ENCODE peak calls at places on chromosomes 4 and X, in four cellular contexts. Z is IMR-90, F is thyroid gland, Y is body of pancreas. S is an unnamed sample.
A peak's percentile ranks its signal among the peaks of the same experiment; 100 is the strongest.

GRCh38 chr4:158873795-158874359 is 105.1 kb downstream of the FNIP2 start:
- DNase-seq in Z (peak; percentile 96), F (no peak), Y (no peak), S (no peak)

GRCh38 chr4:121307441-121308327 is 73.1 kb downstream of the QRFPR start:
- DNase-seq in Y (no peak), F (no peak), Z (peak; percentile 34), S (no peak)

GRCh38 chr4:27397886-27398285 is 537.2 kb downstream of the STIM2 start:
- DNase-seq in Y (no peak), F (no peak), Z (peak; percentile 12), S (no peak)

GRCh38 chr4:17063870-17064269 is 165.4 kb upstream of the LDB2 start:
- DNase-seq in Z (peak; percentile 84), F (no peak), Y (no peak), S (no peak)

GRCh38 chr4:1573830-1574459 is 110.2 kb downstream of the FAM53A start:
- DNase-seq in Z (no peak), F (no peak), Y (no peak), S (no peak)

GRCh38 chrX:47662144-47662657 is 3.2 kb upstream of the UXT start:
- DNase-seq in Y (no peak), Z (peak; percentile 93), F (no peak), S (no peak)

GRCh38 chr4:85166318-85166717 is 199.8 kb upstream of the WDFY3 start:
- DNase-seq in Y (no peak), Z (no peak), F (no peak), S (no peak)

GRCh38 chr4:15521442-15522039 is 51.9 kb downstream of the CC2D2A start:
- DNase-seq in F (no peak), Y (no peak), Z (peak; percentile 41), S (no peak)

GRCh38 chrX:130055103-130055502 is 55.2 kb downstream of the ELF4 start:
- DNase-seq in Y (no peak), F (no peak), Z (peak; percentile 69), S (no peak)

GRCh38 chrX:65241059-65241721 is 264.9 kb upstream of the ZC4H2 start:
- DNase-seq in F (no peak), Z (no peak), Y (no peak), S (no peak)

GRCh38 chr4:101156619-101157310 is 190.6 kb downstream of the PPP3CA start:
- DNase-seq in F (no peak), Z (peak; percentile 28), Y (no peak), S (no peak)

GRCh38 chr4:109560687-109561452 is 824 bp downstream of the MCUB start:
- DNase-seq in Z (peak; percentile 81), F (peak; percentile 26), Y (peak; percentile 16), S (no peak)

GRCh38 chr4:174198396-174199179 is 84.9 kb downstream of the FBXO8 start:
- DNase-seq in Z (peak; percentile 90), Y (peak; percentile 36), F (no peak), S (no peak)

GRCh38 chr4:41369680-41370079 is 113.0 kb downstream of the UCHL1 start:
- DNase-seq in Y (peak; percentile 63), Z (no peak), F (peak; percentile 92), S (peak; percentile 44)

GRCh38 chr4:41213563-41214157 is 682 bp downstream of the APBB2 start:
- DNase-seq in Z (no peak), F (peak; percentile 42), Y (no peak), S (no peak)

GRCh38 chr4:177185579-177185978 is 124.1 kb upstream of the NEIL3 start:
- DNase-seq in F (no peak), Z (no peak), Y (no peak), S (no peak)

GRCh38 chrX:153735274-153735673 is 10.6 kb downstream of the ABCD1 start:
- DNase-seq in Z (no peak), Y (no peak), F (no peak), S (no peak)

GRCh38 chr4:103493450-103494159 is 226.2 kb downstream of the TACR3 start:
- DNase-seq in Z (no peak), F (no peak), Y (no peak), S (no peak)

GRCh38 chrX:11462648-11463047 is 169.4 kb downstream of the AMELX start:
- DNase-seq in Y (no peak), F (peak; percentile 21), Z (no peak), S (no peak)

GRCh38 chrX:34379891-34380290 is 247.8 kb upstream of the FAM47A start:
- DNase-seq in Z (no peak), F (no peak), Y (no peak), S (no peak)

GRCh38 chrX:34382416-34382815 is 250.3 kb upstream of the FAM47A start:
- DNase-seq in F (no peak), Y (no peak), Z (no peak), S (no peak)

GRCh38 chrX:34377645-34378044 is 245.5 kb upstream of the FAM47A start:
- DNase-seq in F (no peak), Y (no peak), Z (no peak), S (no peak)

GRCh38 chrX:34381241-34381640 is 249.1 kb upstream of the FAM47A start:
- DNase-seq in F (no peak), Z (no peak), Y (no peak), S (no peak)
- TF ChIP-seq POLR2A in F (no peak), Z (no peak), Y (no peak), S (no peak)

GRCh38 chr4:10673817-10674369 is 10.7 kb downstream of the CLNK start:
- DNase-seq in F (no peak), Z (no peak), Y (no peak), S (no peak)
- TF ChIP-seq POLR2A in F (no peak), Z (no peak), Y (no peak), S (no peak)

DNA sequence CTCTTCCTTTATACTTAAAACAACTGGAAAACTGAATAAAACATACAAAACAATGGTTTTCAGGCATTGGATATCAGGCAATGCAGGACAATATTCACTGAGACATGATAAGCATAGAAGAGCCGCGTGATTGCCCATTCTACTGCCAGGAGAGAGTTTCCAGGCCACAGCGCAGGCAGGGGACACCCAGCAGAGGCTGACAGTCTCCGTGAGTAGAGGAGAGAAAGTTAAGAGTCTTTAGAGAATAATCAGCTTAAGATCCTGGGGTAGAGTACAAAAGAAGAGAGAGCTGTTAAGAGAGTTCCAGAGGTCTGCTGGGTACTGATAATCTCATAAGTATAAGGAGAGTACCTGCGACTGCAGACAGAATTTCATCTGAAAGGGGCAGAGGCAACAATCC is 18.4 kb upstream of the FRAS1 start:
- DNase-seq in F (peak; percentile 18), Y (no peak), Z (no peak), S (no peak)
- TF ChIP-seq POLR2A in F (no peak), Y (no peak), Z (no peak), S (no peak)

DNA sequence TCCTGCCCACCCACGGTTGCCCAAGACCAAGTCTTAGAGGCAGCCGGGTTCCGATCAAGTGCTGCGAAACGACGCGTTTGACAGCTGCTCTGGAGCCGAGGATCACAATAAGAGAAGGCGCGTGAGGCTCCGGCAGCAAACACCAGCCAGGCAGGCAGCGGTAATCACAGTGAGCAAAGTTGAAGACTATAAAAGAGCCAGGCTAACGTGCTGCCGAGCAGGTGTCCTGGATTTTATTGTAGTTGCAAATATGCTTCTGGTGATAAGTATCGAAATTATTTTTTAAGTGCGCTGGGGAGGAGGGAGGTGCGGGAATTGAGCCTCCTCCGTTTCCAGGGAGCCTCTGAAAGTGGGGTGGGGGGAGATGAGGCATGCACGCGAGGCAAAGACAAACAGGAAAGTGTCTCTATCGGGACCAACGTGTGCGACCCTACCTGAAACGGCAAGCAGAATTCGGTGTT is 597 bp downstream of the GABRA2 start:
- DNase-seq in Y (no peak), F (peak; percentile 14), Z (no peak), S (no peak)
- TF ChIP-seq POLR2A in Y (no peak), F (no peak), Z (no peak), S (no peak)

GRCh38 chr4:7041246-7041645 is 1.9 kb upstream of the TADA2B start:
- DNase-seq in Y (no peak), Z (no peak), F (no peak), S (no peak)
- TF ChIP-seq POLR2A in Y (no peak), Z (no peak), F (no peak), S (no peak)

GRCh38 chr4:119028296-119028695 is 107.3 kb upstream of the MYOZ2 start:
- DNase-seq in Z (no peak), Y (no peak), F (no peak), S (no peak)

GRCh38 chr4:119025916-119026661 is 109.5 kb upstream of the MYOZ2 start:
- DNase-seq in Z (peak; percentile 93), F (no peak), Y (no peak), S (no peak)

GRCh38 chr4:119025440-119025839 is 110.2 kb upstream of the MYOZ2 start:
- DNase-seq in Z (peak; percentile 70), F (no peak), Y (no peak), S (peak; percentile 48)

GRCh38 chr4:119027815-119028214 is 107.8 kb upstream of the MYOZ2 start:
- DNase-seq in Y (no peak), Z (no peak), F (no peak), S (no peak)

GRCh38 chr4:119026662-119027444 is 108.8 kb upstream of the MYOZ2 start:
- DNase-seq in F (no peak), Z (no peak), Y (no peak), S (no peak)
- TF ChIP-seq POLR2A in F (no peak), Z (no peak), Y (no peak), S (no peak)

GRCh38 chr4:74374561-74375327 is 9.8 kb downstream of the EREG start:
- DNase-seq in F (no peak), Y (peak; percentile 13), Z (peak; percentile 75), S (peak; percentile 49)

GRCh38 chr4:74376888-74377483 is 12.0 kb downstream of the EREG start:
- DNase-seq in F (no peak), Z (peak; percentile 77), Y (no peak), S (no peak)

GRCh38 chr4:74374128-74374527 is 9.2 kb downstream of the EREG start:
- DNase-seq in F (no peak), Z (no peak), Y (no peak), S (no peak)

GRCh38 chr4:74377714-74378113 is 12.8 kb downstream of the EREG start:
- DNase-seq in Y (no peak), Z (no peak), F (no peak), S (no peak)

GRCh38 chr4:74375824-74376426 is 11.0 kb downstream of the EREG start:
- DNase-seq in Y (no peak), Z (no peak), F (no peak), S (peak; percentile 83)
- TF ChIP-seq POLR2A in Y (no peak), Z (no peak), F (no peak), S (no peak)

GRCh38 chr4:82886145-82886942 is 4.6 kb downstream of the SEC31A start:
- DNase-seq in F (no peak), Y (no peak), Z (no peak), S (no peak)
- TF ChIP-seq POLR2A in F (no peak), Y (no peak), Z (no peak), S (no peak)

S was measured in stomach.